ENCODE peak calls at places on chromosomes 6 and 20, in eight cellular contexts. P, H, Z, F, C, M, B and D are unnamed samples.

GRCh38 chr20:37846573-37846972 is 56.4 kb upstream of the VSTM2L start:
- DNase-seq in P (no peak), H (no peak), Z (no peak), F (no peak), C (peak; percentile 12), M (no peak), B (no peak), D (no peak)

GRCh38 chr6:131958551-131959470 is 7.6 kb upstream of the CCN2 start:
- DNase-seq in P (no peak), H (no peak), Z (no peak), F (no peak), C (no peak), M (no peak), B (no peak), D (no peak)

GRCh38 chr6:55040102-55040848 is 134.0 kb upstream of the HCRTR2 start:
- DNase-seq in P (no peak), H (no peak), Z (peak; percentile 68), F (no peak), C (no peak), M (no peak), B (no peak), D (no peak)

GRCh38 chr6:54990001-54990400 is 143.4 kb downstream of the FAM83B start:
- DNase-seq in P (no peak), H (no peak), Z (no peak), F (no peak), C (no peak), M (no peak), B (no peak), D (no peak)

GRCh38 chr6:122033564-122034181 is 365.8 kb upstream of the HSF2 start:
- DNase-seq in P (no peak), H (no peak), Z (peak; percentile 77), F (no peak), C (peak; percentile 14), M (peak; percentile 1), B (peak; percentile 43), D (no peak)

GRCh38 chr20:24631173-24631505 is 161.7 kb downstream of the SYNDIG1 start:
- DNase-seq in P (no peak), H (no peak), Z (no peak), F (no peak), C (no peak), M (no peak), B (no peak), D (no peak)

GRCh38 chr20:50260480-50261221 is 70.0 kb downstream of the CEBPB start:
- DNase-seq in P (peak; percentile 71), H (no peak), Z (no peak), F (peak; percentile 46), C (no peak), M (peak; percentile 82), B (no peak), D (no peak)

GRCh38 chr6:4021862-4022715 is 56.8 kb downstream of the FAM217A start:
- DNase-seq in P (no peak), H (no peak), Z (no peak), F (no peak), C (no peak), M (no peak), B (peak; percentile 22), D (no peak)

GRCh38 chr20:1434571-1435336 is 31.9 kb downstream of the NSFL1C start:
- DNase-seq in P (no peak), H (no peak), Z (peak; percentile 93), F (no peak), C (no peak), M (peak; percentile 72), B (peak; percentile 92), D (no peak)

GRCh38 chr6:73648166-73648565 is 5.6 kb downstream of the SLC17A5 start:
- DNase-seq in P (no peak), H (no peak), Z (no peak), F (no peak), C (no peak), M (no peak), B (no peak), D (no peak)

GRCh38 chr6:126153661-126154060 is 167.3 kb downstream of the TRMT11 start:
- DNase-seq in P (no peak), H (no peak), Z (peak; percentile 40), F (no peak), C (no peak), M (no peak), B (no peak), D (no peak)

GRCh38 chr6:136113736-136114173 is 136.4 kb downstream of the MTFR2 start:
- DNase-seq in P (peak; percentile 49), H (no peak), Z (peak; percentile 95), F (no peak), C (no peak), M (no peak), B (no peak), D (peak; percentile 49)

GRCh38 chr20:56629464-56630085 is 469 bp downstream of the TFAP2C start:
- DNase-seq in P (no peak), H (no peak), Z (no peak), F (no peak), C (peak; percentile 17), M (no peak), B (no peak), D (no peak)

GRCh38 chr20:24993337-24994185 is 1.0 kb upstream of the APMAP start:
- DNase-seq in P (no peak), H (no peak), Z (peak; percentile 67), F (no peak), C (no peak), M (no peak), B (peak; percentile 40), D (no peak)

GRCh38 chr6:148291876-148292275 is 50.8 kb upstream of the SASH1 start:
- DNase-seq in P (no peak), H (no peak), Z (no peak), F (no peak), C (no peak), M (no peak), B (no peak), D (no peak)

GRCh38 chr6:169800116-169800667 is 48.8 kb downstream of the ERMARD start:
- DNase-seq in P (no peak), H (no peak), Z (peak; percentile 19), F (no peak), C (peak; percentile 8), M (no peak), B (no peak), D (no peak)

GRCh38 chr6:52663120-52663934 is 7.6 kb upstream of the TMEM14A start:
- DNase-seq in P (no peak), H (no peak), Z (peak; percentile 88), F (no peak), C (peak; percentile 46), M (no peak), B (peak; percentile 83), D (no peak)

GRCh38 chr20:34539756-34540155 is 18.8 kb upstream of the MAP1LC3A start:
- DNase-seq in P (no peak), H (no peak), Z (no peak), F (no peak), C (no peak), M (no peak), B (no peak), D (no peak)

GRCh38 chr20:19661717-19662637 is 96.1 kb upstream of the RIN2 start:
- DNase-seq in P (peak; percentile 51), H (peak; percentile 60), Z (peak; percentile 82), F (peak; percentile 70), C (peak; percentile 61), M (peak; percentile 21), B (peak; percentile 63), D (peak; percentile 79)

GRCh38 chr6:7389162-7389450 is 436 bp downstream of the CAGE1 start:
- DNase-seq in P (no peak), H (no peak), Z (peak; percentile 69), F (no peak), C (no peak), M (no peak), B (no peak), D (no peak)

GRCh38 chr6:37441651-37442050 is 8.6 kb downstream of the CMTR1 start:
- DNase-seq in P (no peak), H (no peak), Z (no peak), F (no peak), C (no peak), M (no peak), B (no peak), D (no peak)

DNA sequence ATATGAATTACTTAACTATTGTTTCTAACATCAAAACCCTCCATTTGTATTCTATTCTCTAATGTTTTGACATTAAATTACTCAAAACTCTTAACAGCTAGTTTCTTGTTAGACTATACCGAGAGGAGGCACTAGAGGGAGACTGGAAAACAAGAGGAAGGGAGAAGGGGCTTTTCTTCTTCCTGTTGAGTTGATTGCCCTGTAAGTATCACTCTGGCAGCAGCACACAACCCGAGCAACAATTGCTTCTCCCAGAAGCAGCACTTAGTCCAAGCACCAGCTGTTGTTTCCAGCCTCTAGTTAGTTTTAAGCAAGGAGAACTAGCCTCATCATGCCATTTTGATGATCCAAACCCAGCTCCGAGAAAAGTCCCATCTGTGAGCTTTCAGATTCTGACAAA is 603.8 kb downstream of the PRKN start:
- DNase-seq in P (no peak), H (no peak), Z (peak; percentile 40), F (no peak), C (no peak), M (peak; percentile 11), B (peak; percentile 6), D (no peak)
- TF ChIP-seq CTCF in P (no peak), H (no peak), Z (peak; percentile 48), F (peak; percentile 8), C (no peak), M (no peak), B (peak; percentile 50), D (peak; percentile 31)

GRCh38 chr6:13098006-13098405 is 230.3 kb downstream of the TBC1D7 start:
- DNase-seq in P (no peak), H (no peak), Z (no peak), F (no peak), C (no peak), M (no peak), B (no peak), D (no peak)
- H3K27ac ChIP-seq in P (no peak overlapping the region), H (no peak overlapping the region), Z (no peak overlapping the region), F (no peak overlapping the region), C (no peak overlapping the region), M (no peak overlapping the region), B (no peak overlapping the region), D (no peak overlapping the region)

GRCh38 chr20:3173582-3174441 is 463 bp upstream of the LZTS3 start:
- DNase-seq in P (peak; percentile 93), H (peak; percentile 83), Z (peak; percentile 83), F (peak; percentile 94), C (peak; percentile 84), M (no peak), B (peak; percentile 91), D (peak; percentile 93)
- TF ChIP-seq CTCF in P (no peak), H (peak; percentile 50), Z (peak; percentile 23), F (peak; percentile 32), C (peak; percentile 5), M (no peak), B (no peak), D (no peak)

DNA sequence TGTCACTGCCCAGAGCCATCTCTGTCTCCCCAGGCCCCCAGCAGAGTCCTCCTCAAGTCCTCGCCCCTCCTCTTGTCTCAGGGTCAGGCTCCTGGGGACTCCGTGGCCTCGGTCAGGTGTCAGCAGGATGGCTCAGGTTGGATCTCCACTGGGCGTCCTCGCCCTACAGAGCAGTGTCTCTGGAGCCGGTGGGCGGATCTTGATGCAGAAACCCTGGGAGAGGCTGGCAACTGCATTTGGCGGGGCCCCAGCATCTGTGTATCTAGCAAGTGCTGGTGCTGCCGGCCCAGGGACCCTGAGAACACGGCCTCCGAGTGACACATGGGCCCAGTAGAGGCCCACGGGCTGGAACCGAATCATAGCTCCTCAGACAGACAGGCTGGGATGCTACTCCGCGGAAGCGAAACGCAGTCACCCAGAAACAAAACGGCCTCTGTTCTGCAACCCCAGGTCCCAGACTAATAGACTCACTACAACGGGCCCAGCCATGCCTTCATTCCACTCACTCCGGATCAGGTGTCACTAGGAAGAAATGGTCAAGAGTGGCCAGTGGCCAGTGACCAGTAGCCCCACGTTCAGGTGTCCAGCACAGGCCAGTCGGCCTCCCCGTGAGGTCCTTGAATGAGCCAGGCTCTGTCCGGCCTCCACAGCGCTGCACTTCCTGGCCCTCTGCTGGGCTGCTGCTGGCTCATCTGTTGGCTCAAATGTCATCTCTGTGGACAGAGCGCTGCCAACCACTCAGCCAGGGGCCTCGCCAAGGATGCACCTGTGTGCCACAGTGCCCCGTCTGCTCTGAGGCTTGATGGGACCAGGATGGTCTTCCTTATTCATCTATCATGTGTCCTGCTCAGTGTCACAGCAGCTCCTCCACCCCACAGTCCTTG is 12.6 kb upstream of the FRMD1 start:
- DNase-seq in P (peak; percentile 35), H (no peak), Z (no peak), F (no peak), C (no peak), M (no peak), B (no peak), D (no peak)
- H3K27ac ChIP-seq in P (no peak overlapping the region), H (peak overlapping the region; percentile 77), Z (no peak overlapping the region), F (no peak overlapping the region), C (no peak overlapping the region), M (no peak overlapping the region), B (no peak overlapping the region), D (no peak overlapping the region)